ENCODE peak calls at places on chromosomes 5 and 9, in four cellular contexts. Q is GM12878, D is K562, W is HepG2. V is an unnamed sample.

GRCh38 chr9:133579601-133580415 is 29.4 kb downstream of the FAM163B start:
- DNase-seq in W (no peak), D (no peak), Q (no peak), V (no peak)

GRCh38 chr5:168591302-168592013 is 12.3 kb upstream of the PANK3 start:
- DNase-seq in W (peak; percentile 49), D (no peak), Q (no peak), V (no peak)

GRCh38 chr9:18447131-18447530 is 26.8 kb upstream of the ADAMTSL1 start:
- DNase-seq in W (no peak), Q (no peak), D (no peak), V (no peak)

GRCh38 chr5:130386155-130386554 is 481.9 kb downstream of the CHSY3 start:
- DNase-seq in D (no peak), W (no peak), Q (no peak), V (no peak)

GRCh38 chr5:33309076-33309475 is 131.7 kb upstream of the TARS1 start:
- DNase-seq in Q (no peak), W (no peak), D (no peak), V (no peak)

GRCh38 chr5:76582252-76583162 is 40.7 kb downstream of the F2RL2 start:
- DNase-seq in W (no peak), Q (peak; percentile 79), D (peak; percentile 51), V (no peak)

GRCh38 chr5:9715891-9716335 is 85.8 kb upstream of the TAS2R1 start:
- DNase-seq in D (no peak), Q (no peak), W (no peak), V (no peak)

GRCh38 chr9:127131871-127132270 is 9.4 kb upstream of the ANGPTL2 start:
- DNase-seq in W (no peak), Q (no peak), D (no peak), V (no peak)

GRCh38 chr9:69400470-69400869 is 75.5 kb downstream of the ENTREP1 start:
- DNase-seq in D (no peak), W (no peak), Q (no peak), V (no peak)

GRCh38 chr9:33614001-33614687 is 90.1 kb downstream of the ANKRD18B start:
- DNase-seq in Q (no peak), D (no peak), W (no peak), V (no peak)

GRCh38 chr9:115649991-115650472 is 503.6 kb upstream of the PAPPA start:
- DNase-seq in D (no peak), Q (no peak), W (peak; percentile 3), V (no peak)

GRCh38 chr5:155024015-155024414 is 10.5 kb downstream of the KIF4B start:
- DNase-seq in Q (no peak), W (no peak), D (no peak), V (no peak)

GRCh38 chr5:156149203-156149602 is 177.8 kb upstream of the SGCD start:
- DNase-seq in D (no peak), Q (no peak), W (no peak), V (no peak)

GRCh38 chr9:93204470-93205043 is 20.6 kb downstream of the WNK2 start:
- DNase-seq in Q (no peak), D (no peak), W (no peak), V (no peak)

GRCh38 chr9:18905033-18905882 is 127.8 kb downstream of the SAXO1 start:
- DNase-seq in D (no peak), Q (no peak), W (no peak), V (no peak)

GRCh38 chr9:129276486-129277260 is 98.6 kb upstream of the IER5L start:
- DNase-seq in W (no peak), Q (no peak), D (no peak), V (no peak)

GRCh38 chr5:103211858-103212500 is 46.6 kb upstream of the MACIR start:
- DNase-seq in W (no peak), D (no peak), Q (no peak), V (no peak)

GRCh38 chr5:107543868-107544267 is 126.9 kb downstream of the EFNA5 start:
- DNase-seq in W (no peak), D (no peak), Q (no peak), V (no peak)

GRCh38 chr5:13859285-13859684 is 85.2 kb downstream of the DNAH5 start:
- DNase-seq in W (no peak), Q (no peak), D (no peak), V (no peak)
- TF ChIP-seq NFIC in W (no peak), Q (no peak), D (no peak), V (no peak)

DNA sequence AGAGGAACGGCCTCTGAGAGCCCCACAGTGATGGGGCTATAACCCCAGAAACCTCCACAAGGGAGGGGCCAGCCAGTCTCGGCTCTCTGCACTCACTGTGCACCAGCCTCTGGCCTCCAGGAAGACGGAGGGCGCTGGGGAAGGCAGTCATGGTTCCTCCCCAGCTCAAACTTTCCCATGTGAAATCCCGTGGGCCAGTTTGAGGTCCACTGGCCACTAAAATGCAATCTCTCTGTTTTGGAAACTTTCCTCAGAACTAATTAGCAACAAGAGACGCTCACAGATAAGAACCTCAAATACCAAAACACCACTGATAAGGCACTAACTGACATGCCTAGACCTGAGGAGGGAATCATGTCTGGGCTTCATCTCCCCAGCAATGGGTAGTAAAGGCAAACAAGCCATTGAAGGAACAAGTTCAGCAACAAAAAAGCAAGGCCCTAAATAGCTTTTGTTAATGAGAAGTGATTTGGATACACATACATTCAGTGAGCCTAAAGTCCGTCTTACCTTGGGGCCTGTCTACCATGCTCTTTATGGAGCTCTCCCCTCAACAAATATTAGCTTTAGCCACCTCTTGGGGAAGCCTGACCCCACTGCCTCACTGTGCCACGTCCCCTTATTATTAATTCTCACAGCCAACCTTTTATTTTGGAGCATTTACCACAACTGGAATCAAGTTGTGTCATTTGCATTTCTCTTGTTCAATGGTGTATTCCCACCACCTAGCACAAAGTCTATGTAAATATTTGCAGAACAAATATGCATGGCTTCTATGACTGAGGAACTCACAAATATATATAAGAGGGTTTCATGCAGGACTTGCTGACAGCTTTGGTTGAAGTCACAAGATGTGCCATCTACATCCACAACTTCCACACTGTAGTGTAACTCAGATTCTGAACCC is 56.1 kb upstream of the GLRX start:
- DNase-seq in D (peak; percentile 34), W (peak; percentile 95), Q (peak; percentile 39), V (no peak)
- TF ChIP-seq MXI1 in D (no peak), W (peak; percentile 10), Q (no peak), V (no peak)

GRCh38 chr5:1130218-1130946 is 18.5 kb upstream of the SLC12A7 start:
- DNase-seq in D (no peak), Q (no peak), W (no peak), V (no peak)
- TF ChIP-seq NFIC in D (no peak), Q (no peak), W (no peak), V (no peak)

DNA sequence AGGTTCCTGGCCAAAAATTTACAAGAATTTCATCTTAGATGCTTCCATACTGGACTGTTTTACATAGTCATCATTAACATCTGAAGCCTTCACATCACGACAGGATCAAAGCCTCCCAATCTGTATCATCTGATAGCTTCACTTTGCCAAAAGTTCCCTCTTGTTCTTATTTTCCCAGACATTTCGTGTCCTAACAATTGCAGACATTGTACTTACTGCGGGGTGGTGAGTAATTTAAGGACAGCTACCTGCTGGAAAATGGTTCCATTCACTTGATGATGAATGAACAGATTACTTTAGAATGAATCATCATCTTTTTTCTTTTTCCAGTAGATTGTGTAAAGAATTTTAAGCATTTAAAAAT is 377.1 kb downstream of the KIAA0825 start:
- DNase-seq in D (no peak), Q (no peak), W (peak; percentile 6), V (no peak)
- TF ChIP-seq MXI1 in D (no peak), Q (no peak), W (no peak), V (no peak)

DNA sequence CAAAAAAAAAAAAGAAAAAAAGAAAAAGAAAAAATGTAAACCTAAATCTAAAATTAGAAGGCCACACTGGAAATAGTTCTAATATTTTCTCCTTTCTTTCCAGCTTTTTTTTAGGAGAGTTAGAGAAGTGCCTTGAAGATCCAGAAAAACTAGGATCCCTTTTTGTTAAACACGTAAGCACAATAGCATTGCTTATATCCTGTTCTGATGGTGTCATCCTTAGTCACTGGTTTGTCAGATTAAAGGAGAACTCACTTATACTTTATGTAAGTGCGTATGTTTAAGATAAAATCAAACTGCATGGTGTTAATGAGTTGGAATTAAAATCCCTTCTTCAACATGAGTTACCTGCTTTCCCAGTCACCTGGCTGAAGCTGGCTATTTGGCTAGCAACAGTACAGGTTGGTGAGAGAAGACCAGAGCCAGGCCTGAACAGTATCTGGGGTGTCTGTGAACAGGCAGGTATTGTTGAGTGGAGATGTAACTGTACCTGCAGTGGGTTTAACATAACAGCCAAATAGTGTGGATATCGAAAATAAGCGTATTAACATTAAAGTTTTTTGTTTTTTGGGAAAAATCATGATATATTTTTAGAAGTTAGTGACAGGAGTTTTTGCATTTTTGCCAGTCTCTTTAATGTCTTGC is 104.7 kb upstream of the OTULINL start:
- DNase-seq in W (no peak), D (no peak), Q (no peak), V (no peak)
- TF ChIP-seq NFIC in W (no peak), D (no peak), Q (no peak), V (no peak)